ENCODE peak calls at places on chromosomes 7 and 10, in four cellular contexts. One of them, this sample, is unnamed.

GRCh38 chr10:7243873-7244272 is 167.0 kb downstream of the SFMBT2 start:
- ATAC-seq in upper lobe of left lung: no peak
- ATAC-seq in HepG2: no peak
- ATAC-seq in A549: no peak
- ATAC-seq in this sample: no peak

GRCh38 chr10:92699193-92699517 is 9.4 kb downstream of the HHEX start:
- ATAC-seq in upper lobe of left lung: peak
- ATAC-seq in HepG2: no peak
- ATAC-seq in A549: no peak
- ATAC-seq in this sample: no peak

GRCh38 chr10:28492556-28492955 is 40.4 kb upstream of the WAC start:
- ATAC-seq in upper lobe of left lung: no peak
- ATAC-seq in HepG2: no peak
- ATAC-seq in A549: no peak
- ATAC-seq in this sample: no peak

GRCh38 chr10:77940627-77941026 is 14.1 kb upstream of the DLG5 start:
- ATAC-seq in upper lobe of left lung: no peak
- ATAC-seq in HepG2: no peak
- ATAC-seq in A549: no peak
- ATAC-seq in this sample: no peak

GRCh38 chr7:90536449-90536848 is 59.7 kb upstream of the CDK14 start:
- ATAC-seq in upper lobe of left lung: no peak
- ATAC-seq in HepG2: no peak
- ATAC-seq in A549: no peak
- ATAC-seq in this sample: no peak

GRCh38 chr7:101381549-101381948 is 18.9 kb downstream of the COL26A1 start:
- ATAC-seq in upper lobe of left lung: no peak
- ATAC-seq in HepG2: no peak
- ATAC-seq in A549: no peak
- ATAC-seq in this sample: no peak

GRCh38 chr7:77457779-77458178 is 41.6 kb upstream of the GSAP start:
- ATAC-seq in upper lobe of left lung: no peak
- ATAC-seq in HepG2: peak
- ATAC-seq in A549: no peak
- ATAC-seq in this sample: no peak

GRCh38 chr7:30699706-30700495 is 17.6 kb upstream of the CRHR2 start:
- ATAC-seq in upper lobe of left lung: peak
- ATAC-seq in HepG2: no peak
- ATAC-seq in A549: no peak
- ATAC-seq in this sample: no peak

GRCh38 chr7:44383566-44383965 is 58.2 kb upstream of the CAMK2B start:
- ATAC-seq in upper lobe of left lung: no peak
- ATAC-seq in HepG2: no peak
- ATAC-seq in A549: no peak
- ATAC-seq in this sample: no peak

GRCh38 chr10:98055875-98056516 is 25.6 kb upstream of the CRTAC1 start:
- ATAC-seq in upper lobe of left lung: no peak
- ATAC-seq in HepG2: no peak
- ATAC-seq in A549: no peak
- ATAC-seq in this sample: no peak

DNA sequence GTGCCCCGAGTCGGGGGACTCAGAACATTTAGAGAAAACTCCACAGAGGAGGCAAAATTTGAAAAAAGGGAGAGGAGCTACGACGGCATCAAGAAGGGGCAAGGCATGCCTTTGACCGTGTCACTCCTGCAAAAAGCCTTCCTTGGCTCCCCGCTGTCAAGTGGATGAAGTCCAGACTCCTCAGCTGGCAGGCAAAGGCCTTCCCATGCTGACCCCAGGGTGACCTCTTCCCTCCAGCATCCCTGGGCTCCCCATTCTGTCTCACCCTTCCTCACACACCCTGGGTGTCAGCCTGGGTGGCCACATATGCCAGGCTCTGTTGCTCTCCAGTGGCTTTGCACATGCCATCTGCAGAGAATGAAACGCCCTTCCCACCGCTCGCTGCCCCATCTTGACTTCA is 88.4 kb upstream of the ZMIZ1 start:
- ATAC-seq in upper lobe of left lung: no peak
- ATAC-seq in HepG2: no peak
- ATAC-seq in A549: no peak
- ATAC-seq in this sample: no peak
- TF ChIP-seq EP300 in upper lobe of left lung: no peak
- TF ChIP-seq EP300 in HepG2: no peak
- TF ChIP-seq EP300 in A549: no peak
- TF ChIP-seq EP300 in this sample: no peak

GRCh38 chr10:108690530-108690929 is 1232.8 kb downstream of the XPNPEP1 start:
- ATAC-seq in upper lobe of left lung: no peak
- ATAC-seq in HepG2: no peak
- ATAC-seq in A549: no peak
- ATAC-seq in this sample: no peak
- TF ChIP-seq EP300 in upper lobe of left lung: no peak
- TF ChIP-seq EP300 in HepG2: no peak
- TF ChIP-seq EP300 in A549: no peak
- TF ChIP-seq EP300 in this sample: no peak

DNA sequence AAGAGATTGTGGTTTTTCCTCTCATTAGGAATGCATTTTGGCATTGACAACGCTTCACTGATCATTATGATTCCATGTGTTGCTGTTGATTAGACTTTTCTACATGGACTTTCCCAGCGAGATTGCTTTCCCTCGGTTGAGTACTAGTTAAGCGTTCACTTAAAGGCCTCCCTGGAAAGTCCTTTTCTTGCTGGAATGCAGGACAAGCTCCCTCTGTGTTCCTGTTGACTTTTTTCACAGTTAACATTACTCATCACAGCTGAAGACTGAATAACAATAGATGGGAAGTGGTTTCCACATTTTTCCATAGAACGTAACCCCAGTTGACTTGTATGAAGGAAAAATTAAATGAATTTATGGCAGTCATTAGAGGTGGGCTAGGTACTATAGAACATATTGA is 2.6 kb upstream of the CAV1 start:
- ATAC-seq in upper lobe of left lung: no peak
- ATAC-seq in HepG2: no peak
- ATAC-seq in A549: no peak
- ATAC-seq in this sample: no peak
- TF ChIP-seq EP300 in upper lobe of left lung: no peak
- TF ChIP-seq EP300 in HepG2: no peak
- TF ChIP-seq EP300 in A549: no peak
- TF ChIP-seq EP300 in this sample: no peak

GRCh38 chr7:83693281-83693680 is 44.3 kb upstream of the SEMA3E start:
- ATAC-seq in upper lobe of left lung: no peak
- ATAC-seq in HepG2: no peak
- ATAC-seq in A549: no peak
- ATAC-seq in this sample: no peak

GRCh38 chr7:83684928-83685327 is 36.0 kb upstream of the SEMA3E start:
- ATAC-seq in upper lobe of left lung: no peak
- ATAC-seq in HepG2: no peak
- ATAC-seq in A549: no peak
- ATAC-seq in this sample: no peak

GRCh38 chr7:83695126-83695960 is 46.4 kb upstream of the SEMA3E start:
- ATAC-seq in upper lobe of left lung: no peak
- ATAC-seq in HepG2: no peak
- ATAC-seq in A549: no peak
- ATAC-seq in this sample: no peak

GRCh38 chr7:83691095-83691494 is 42.2 kb upstream of the SEMA3E start:
- ATAC-seq in upper lobe of left lung: no peak
- ATAC-seq in HepG2: no peak
- ATAC-seq in A549: no peak
- ATAC-seq in this sample: no peak

DNA sequence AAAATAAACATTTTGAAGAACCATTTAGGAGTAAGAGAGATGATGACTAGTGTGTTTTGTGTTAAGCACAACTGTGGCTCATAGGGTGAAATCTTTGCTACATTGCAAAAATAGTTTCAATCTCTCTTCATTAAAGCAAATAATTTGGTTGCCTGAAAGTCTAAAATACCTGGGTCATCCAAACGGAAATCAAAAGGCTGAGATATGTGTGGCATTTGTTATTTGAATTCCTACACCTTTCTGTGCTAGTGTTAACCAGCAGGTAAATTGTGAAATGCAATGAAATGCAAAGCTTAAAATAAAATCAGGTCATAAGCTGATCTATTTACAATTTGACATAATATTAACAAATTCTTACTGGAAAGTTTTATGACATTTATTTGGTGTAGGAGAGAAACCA is 40.9 kb upstream of the SEMA3E start:
- ATAC-seq in upper lobe of left lung: no peak
- ATAC-seq in HepG2: no peak
- ATAC-seq in A549: no peak
- ATAC-seq in this sample: no peak
- TF ChIP-seq EP300 in upper lobe of left lung: no peak
- TF ChIP-seq EP300 in HepG2: no peak
- TF ChIP-seq EP300 in A549: no peak
- TF ChIP-seq EP300 in this sample: no peak

DNA sequence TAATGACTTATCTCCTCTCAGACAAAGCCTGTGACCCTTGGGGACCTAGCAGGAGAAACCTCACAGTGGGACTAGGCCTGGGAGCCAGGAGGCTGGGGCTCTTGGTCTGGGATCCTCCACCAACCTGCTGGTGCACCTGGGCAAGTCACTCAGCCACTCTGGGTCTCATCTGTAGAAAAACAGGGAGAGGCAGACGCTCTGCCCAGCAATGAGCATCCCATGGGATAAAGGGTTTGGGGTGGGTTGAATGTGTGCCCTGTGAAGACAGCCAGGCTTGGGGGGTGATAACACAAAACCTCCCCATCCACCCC is 81.6 kb downstream of the ZMIZ1 start:
- ATAC-seq in upper lobe of left lung: no peak
- ATAC-seq in HepG2: no peak
- ATAC-seq in A549: peak
- ATAC-seq in this sample: no peak
- TF ChIP-seq EP300 in upper lobe of left lung: no peak
- TF ChIP-seq EP300 in HepG2: no peak
- TF ChIP-seq EP300 in A549: no peak
- TF ChIP-seq EP300 in this sample: no peak

DNA sequence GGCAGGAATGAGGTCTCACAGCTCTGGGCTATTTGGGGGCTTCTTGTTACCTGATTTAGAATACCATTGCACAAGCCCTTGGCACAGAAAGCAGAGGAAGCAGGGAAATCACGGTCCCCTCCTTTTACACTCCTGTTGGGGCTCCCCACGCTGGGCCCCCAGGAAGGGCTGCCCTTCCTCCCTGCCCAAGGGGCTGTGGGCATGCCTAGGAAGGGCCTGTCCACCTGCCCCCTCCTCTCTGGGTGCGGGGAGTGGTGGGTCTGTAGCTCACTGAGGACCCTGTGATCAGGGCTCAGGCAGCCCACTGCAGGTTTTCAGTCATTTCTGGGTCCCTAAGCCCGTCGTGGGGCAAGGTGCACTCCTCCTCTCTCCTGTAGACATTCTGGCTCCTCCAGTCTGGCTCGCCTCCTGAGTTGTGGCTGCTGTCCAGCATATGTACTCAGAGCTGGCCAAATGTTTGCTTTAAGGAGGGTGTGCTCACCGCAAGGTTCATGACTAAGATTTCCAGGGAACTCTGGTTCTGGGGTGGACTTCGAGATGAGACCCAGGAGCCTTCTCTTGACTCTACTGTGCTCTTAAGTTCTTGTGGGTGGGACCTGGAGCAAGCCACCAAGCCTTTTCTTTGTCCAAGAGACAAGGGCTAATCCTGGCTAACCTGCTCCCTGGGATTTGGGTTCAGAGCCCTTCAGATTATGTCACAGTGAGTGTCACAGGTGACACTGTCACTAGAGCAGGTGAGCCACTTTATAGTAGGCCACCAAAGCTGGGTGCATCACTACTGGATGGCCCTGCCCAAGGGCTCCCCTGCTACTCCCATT is 56.0 kb downstream of the TACR2 start:
- ATAC-seq in upper lobe of left lung: peak
- ATAC-seq in HepG2: peak
- ATAC-seq in A549: peak
- ATAC-seq in this sample: peak
- TF ChIP-seq EP300 in upper lobe of left lung: no peak
- TF ChIP-seq EP300 in HepG2: no peak
- TF ChIP-seq EP300 in A549: no peak
- TF ChIP-seq EP300 in this sample: no peak

DNA sequence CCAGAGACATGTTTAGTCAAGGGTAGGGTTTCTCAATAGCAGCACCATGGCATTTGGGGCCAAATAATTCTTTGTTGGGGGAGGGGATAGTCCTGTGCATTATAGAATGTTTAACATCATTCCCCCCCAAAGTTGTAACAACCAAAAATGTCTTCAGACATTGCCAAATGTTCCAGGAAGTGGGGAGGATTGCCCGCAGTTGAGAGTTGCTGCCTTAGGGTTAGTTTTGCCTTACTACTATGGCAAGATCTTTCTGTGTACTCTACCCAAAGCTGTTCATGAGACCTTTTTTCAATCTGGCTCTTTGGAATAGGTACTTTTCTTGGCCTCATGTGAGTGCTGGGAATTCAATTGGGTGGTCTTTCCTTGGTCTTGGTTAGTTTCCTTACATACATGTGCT is 34.1 kb downstream of the SAMD8 start:
- ATAC-seq in upper lobe of left lung: no peak
- ATAC-seq in HepG2: no peak
- ATAC-seq in A549: no peak
- ATAC-seq in this sample: no peak
- TF ChIP-seq EP300 in upper lobe of left lung: no peak
- TF ChIP-seq EP300 in HepG2: no peak
- TF ChIP-seq EP300 in A549: no peak
- TF ChIP-seq EP300 in this sample: no peak